ENCODE peak calls at places on chromosomes 11 and 22, in four cellular contexts. R, C, L and U are unnamed samples.

GRCh38 chr11:114162719-114163123 is 103.2 kb downstream of the ZBTB16 start:
- DNase-seq in R (no peak), C (no peak), L (no peak), U (no peak)

GRCh38 chr11:1473011-1473628 is 13.5 kb downstream of the MOB2 start:
- DNase-seq in R (no peak), C (no peak), L (no peak), U (no peak)

GRCh38 chr11:86288776-86289507 is 13.1 kb upstream of the HIKESHI start:
- DNase-seq in R (no peak), C (no peak), L (peak; percentile 44), U (no peak)

GRCh38 chr11:6548121-6548520 is 51.0 kb downstream of the DNHD1 start:
- DNase-seq in R (no peak), C (no peak), L (no peak), U (no peak)

GRCh38 chr11:2319791-2320481 is 18.1 kb downstream of the TSPAN32 start:
- DNase-seq in R (no peak), C (no peak), L (no peak), U (no peak)

GRCh38 chr11:128235958-128236357 is 351.4 kb downstream of the ETS1 start:
- DNase-seq in R (no peak), C (no peak), L (no peak), U (no peak)

GRCh38 chr22:46240073-46240472 is 10.0 kb downstream of the CDPF1 start:
- DNase-seq in R (no peak), C (no peak), L (no peak), U (no peak)

GRCh38 chr11:63536669-63537292 is at the start of gene PLAAT4:
- DNase-seq in R (no peak), C (peak; percentile 16), L (peak; percentile 45), U (no peak)

GRCh38 chr22:46749682-46750529 is 11.9 kb upstream of the CERK start:
- DNase-seq in R (no peak), C (no peak), L (no peak), U (no peak)

DNA sequence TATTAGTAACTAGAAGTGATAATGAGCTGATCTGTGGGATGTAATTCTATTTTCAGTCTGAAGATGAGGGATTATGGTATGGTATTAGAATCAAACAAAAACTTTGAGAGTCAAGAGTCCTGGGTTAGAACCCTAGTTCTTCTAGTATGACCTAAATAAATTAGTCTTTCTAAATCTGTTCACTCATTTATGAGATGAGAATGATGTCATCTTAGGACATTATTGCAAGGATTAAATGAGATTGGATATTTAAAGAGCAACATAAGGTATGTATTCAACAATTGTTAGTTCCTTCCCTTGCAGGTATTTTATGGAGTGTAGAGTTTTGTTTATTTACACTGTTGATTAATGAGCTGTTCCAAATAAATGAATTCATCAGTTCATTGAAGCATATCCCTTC is 21.8 kb downstream of the EMSY start:
- DNase-seq in R (no peak), C (no peak), L (no peak), U (no peak)
- H3K79me2 ChIP-seq in R (no peaks in the 10 kb centered on the region), C (no peaks in the 10 kb centered on the region), L (no peaks in the 10 kb centered on the region), U (peaks cover 22% of the 10 kb centered on the region)

GRCh38 chr22:20131593-20131855 is at the start of gene ZDHHC8:
- DNase-seq in R (no peak), C (no peak), L (peak; percentile 89), U (no peak)
- TF ChIP-seq REST in R (no peak), C (no peak), L (no peak), U (no peak)

GRCh38 chr11:69307871-69308381 is 14.0 kb downstream of the MYEOV start:
- DNase-seq in R (no peak), C (no peak), L (no peak), U (no peak)
- H3K79me2 ChIP-seq in R (peaks cover 97% of the 10 kb centered on the region), C (no peaks in the 10 kb centered on the region), L (peaks cover 16% of the 10 kb centered on the region), U (no peaks in the 10 kb centered on the region)

GRCh38 chr22:21982338-21982965 is at the start of gene TOP3B:
- DNase-seq in R (peak; percentile 43), C (peak; percentile 52), L (peak; percentile 99), U (peak; percentile 88)
- TF ChIP-seq REST in R (no peak), C (no peak), L (no peak), U (peak; percentile 14)

DNA sequence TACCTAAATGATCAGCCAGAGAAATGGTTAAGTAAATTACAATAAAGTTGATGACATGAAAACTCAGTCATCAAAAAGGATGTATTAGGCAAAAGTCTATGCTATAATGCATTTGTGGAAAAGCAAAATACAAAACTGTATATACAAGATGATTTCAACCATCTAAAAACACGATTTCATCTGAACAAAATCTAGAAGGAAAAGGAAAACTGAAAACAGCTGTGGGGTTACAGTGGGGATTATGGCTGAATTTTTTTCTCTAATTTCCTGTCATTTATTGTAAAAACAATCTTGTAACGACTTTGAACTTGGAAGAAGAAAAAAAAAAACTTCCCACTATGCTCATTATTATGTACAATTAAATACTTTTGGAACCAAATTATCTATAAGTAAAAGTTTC is 30.3 kb downstream of the CHEK2 start:
- DNase-seq in R (no peak), C (no peak), L (no peak), U (no peak)
- H3K79me2 ChIP-seq in R (no peaks in the 10 kb centered on the region), C (no peaks in the 10 kb centered on the region), L (no peaks in the 10 kb centered on the region), U (no peaks in the 10 kb centered on the region)

GRCh38 chr11:118175031-118175531 is 1.4 kb downstream of the SCN2B start:
- DNase-seq in R (no peak), C (peak; percentile 83), L (no peak), U (no peak)
- TF ChIP-seq REST in R (no peak), C (no peak), L (no peak), U (no peak)